ENCODE peak calls at places on chromosomes 6 and 20, in seven cellular contexts. One of them, this sample, is unnamed.

GRCh38 chr6:149884215-149884614 is 13.7 kb downstream of the RAET1E start:
- DNase-seq in H1: peak
- DNase-seq in ovary: peak
- DNase-seq in esophagus muscularis mucosa: no peak
- DNase-seq in GM12878: no peak
- DNase-seq in body of pancreas: no peak
- DNase-seq in tibial nerve: no peak
- DNase-seq in this sample: peak

GRCh38 chr6:39037707-39038106 is 10.9 kb upstream of the GLP1R start:
- DNase-seq in H1: no peak
- DNase-seq in ovary: no peak
- DNase-seq in esophagus muscularis mucosa: no peak
- DNase-seq in GM12878: no peak
- DNase-seq in body of pancreas: no peak
- DNase-seq in tibial nerve: no peak
- DNase-seq in this sample: peak

GRCh38 chr6:38750968-38751615 is 36.0 kb downstream of the DNAH8 start:
- DNase-seq in H1: no peak
- DNase-seq in ovary: no peak
- DNase-seq in esophagus muscularis mucosa: no peak
- DNase-seq in GM12878: no peak
- DNase-seq in body of pancreas: no peak
- DNase-seq in tibial nerve: no peak
- DNase-seq in this sample: peak

GRCh38 chr6:97049254-97050004 is 124.9 kb downstream of the KLHL32 start:
- DNase-seq in H1: no peak
- DNase-seq in ovary: no peak
- DNase-seq in esophagus muscularis mucosa: no peak
- DNase-seq in GM12878: peak
- DNase-seq in body of pancreas: no peak
- DNase-seq in tibial nerve: no peak
- DNase-seq in this sample: no peak

GRCh38 chr20:41032243-41032642 is 3.6 kb downstream of the TOP1 start:
- DNase-seq in H1: no peak
- DNase-seq in ovary: no peak
- DNase-seq in esophagus muscularis mucosa: no peak
- DNase-seq in GM12878: no peak
- DNase-seq in body of pancreas: no peak
- DNase-seq in tibial nerve: no peak
- DNase-seq in this sample: no peak

GRCh38 chr20:3857405-3857804 is 10.8 kb downstream of the MAVS start:
- DNase-seq in H1: no peak
- DNase-seq in ovary: no peak
- DNase-seq in esophagus muscularis mucosa: no peak
- DNase-seq in GM12878: no peak
- DNase-seq in body of pancreas: no peak
- DNase-seq in tibial nerve: no peak
- DNase-seq in this sample: no peak

GRCh38 chr6:28349892-28350737 is at the start of gene ZKSCAN3:
- DNase-seq in H1: peak
- DNase-seq in ovary: peak
- DNase-seq in esophagus muscularis mucosa: peak
- DNase-seq in GM12878: peak
- DNase-seq in body of pancreas: peak
- DNase-seq in tibial nerve: peak
- DNase-seq in this sample: peak

GRCh38 chr20:21500599-21500998 is 13.3 kb downstream of the NKX2-2 start:
- DNase-seq in H1: peak
- DNase-seq in ovary: no peak
- DNase-seq in esophagus muscularis mucosa: no peak
- DNase-seq in GM12878: no peak
- DNase-seq in body of pancreas: no peak
- DNase-seq in tibial nerve: no peak
- DNase-seq in this sample: no peak

GRCh38 chr6:29494131-29494530 is 6.4 kb upstream of the MAS1L start:
- DNase-seq in H1: no peak
- DNase-seq in ovary: no peak
- DNase-seq in esophagus muscularis mucosa: peak
- DNase-seq in GM12878: no peak
- DNase-seq in body of pancreas: no peak
- DNase-seq in tibial nerve: no peak
- DNase-seq in this sample: no peak

GRCh38 chr6:147805155-147805554 is 296.7 kb downstream of the SAMD5 start:
- DNase-seq in H1: no peak
- DNase-seq in ovary: no peak
- DNase-seq in esophagus muscularis mucosa: no peak
- DNase-seq in GM12878: no peak
- DNase-seq in body of pancreas: no peak
- DNase-seq in tibial nerve: no peak
- DNase-seq in this sample: no peak

GRCh38 chr6:115891111-115891669 is 169.5 kb downstream of the FRK start:
- DNase-seq in H1: no peak
- DNase-seq in ovary: no peak
- DNase-seq in esophagus muscularis mucosa: no peak
- DNase-seq in GM12878: peak
- DNase-seq in body of pancreas: no peak
- DNase-seq in tibial nerve: no peak
- DNase-seq in this sample: no peak

GRCh38 chr20:62702886-62703852 is 5.5 kb upstream of the NTSR1 start:
- DNase-seq in H1: no peak
- DNase-seq in ovary: no peak
- DNase-seq in esophagus muscularis mucosa: no peak
- DNase-seq in GM12878: no peak
- DNase-seq in body of pancreas: no peak
- DNase-seq in tibial nerve: no peak
- DNase-seq in this sample: no peak

GRCh38 chr6:67112120-67112519 is 1405.1 kb upstream of the EYS start:
- DNase-seq in H1: no peak
- DNase-seq in ovary: no peak
- DNase-seq in esophagus muscularis mucosa: no peak
- DNase-seq in GM12878: no peak
- DNase-seq in body of pancreas: no peak
- DNase-seq in tibial nerve: no peak
- DNase-seq in this sample: no peak

GRCh38 chr6:36927691-36928546 is 26.6 kb upstream of the PI16 start:
- DNase-seq in H1: no peak
- DNase-seq in ovary: no peak
- DNase-seq in esophagus muscularis mucosa: no peak
- DNase-seq in GM12878: no peak
- DNase-seq in body of pancreas: no peak
- DNase-seq in tibial nerve: no peak
- DNase-seq in this sample: no peak

GRCh38 chr6:132132420-132132819 is 181.2 kb upstream of the CCN2 start:
- DNase-seq in H1: no peak
- DNase-seq in ovary: no peak
- DNase-seq in esophagus muscularis mucosa: no peak
- DNase-seq in GM12878: no peak
- DNase-seq in body of pancreas: no peak
- DNase-seq in tibial nerve: no peak
- DNase-seq in this sample: peak

GRCh38 chr6:125679128-125679527 is 70.3 kb upstream of the HEY2 start:
- DNase-seq in H1: no peak
- DNase-seq in ovary: no peak
- DNase-seq in esophagus muscularis mucosa: no peak
- DNase-seq in GM12878: no peak
- DNase-seq in body of pancreas: no peak
- DNase-seq in tibial nerve: no peak
- DNase-seq in this sample: no peak

GRCh38 chr6:125671323-125671722 is 78.1 kb upstream of the HEY2 start:
- DNase-seq in H1: no peak
- DNase-seq in ovary: no peak
- DNase-seq in esophagus muscularis mucosa: no peak
- DNase-seq in GM12878: no peak
- DNase-seq in body of pancreas: no peak
- DNase-seq in tibial nerve: no peak
- DNase-seq in this sample: no peak

GRCh38 chr6:125678601-125679000 is 70.8 kb upstream of the HEY2 start:
- DNase-seq in H1: no peak
- DNase-seq in ovary: no peak
- DNase-seq in esophagus muscularis mucosa: no peak
- DNase-seq in GM12878: no peak
- DNase-seq in body of pancreas: no peak
- DNase-seq in tibial nerve: no peak
- DNase-seq in this sample: no peak

GRCh38 chr6:125670586-125670985 is 78.8 kb upstream of the HEY2 start:
- DNase-seq in H1: no peak
- DNase-seq in ovary: no peak
- DNase-seq in esophagus muscularis mucosa: no peak
- DNase-seq in GM12878: no peak
- DNase-seq in body of pancreas: no peak
- DNase-seq in tibial nerve: no peak
- DNase-seq in this sample: no peak

GRCh38 chr6:125674230-125674629 is 75.2 kb upstream of the HEY2 start:
- DNase-seq in H1: no peak
- DNase-seq in ovary: no peak
- DNase-seq in esophagus muscularis mucosa: no peak
- DNase-seq in GM12878: no peak
- DNase-seq in body of pancreas: no peak
- DNase-seq in tibial nerve: no peak
- DNase-seq in this sample: no peak
- H3K27ac ChIP-seq in H1: no peak
- H3K27ac ChIP-seq in ovary: no peak
- H3K27ac ChIP-seq in esophagus muscularis mucosa: no peak
- H3K27ac ChIP-seq in GM12878: no peak
- H3K27ac ChIP-seq in body of pancreas: no peak
- H3K27ac ChIP-seq in tibial nerve: no peak
- H3K27ac ChIP-seq in this sample: no peak

GRCh38 chr6:118277631-118278030 is 270.5 kb upstream of the PLN start:
- DNase-seq in H1: no peak
- DNase-seq in ovary: no peak
- DNase-seq in esophagus muscularis mucosa: no peak
- DNase-seq in GM12878: no peak
- DNase-seq in body of pancreas: no peak
- DNase-seq in tibial nerve: no peak
- DNase-seq in this sample: no peak

GRCh38 chr6:118283759-118284158 is 264.3 kb upstream of the PLN start:
- DNase-seq in H1: no peak
- DNase-seq in ovary: peak
- DNase-seq in esophagus muscularis mucosa: no peak
- DNase-seq in GM12878: no peak
- DNase-seq in body of pancreas: peak
- DNase-seq in tibial nerve: no peak
- DNase-seq in this sample: peak

GRCh38 chr6:118281291-118281690 is 266.8 kb upstream of the PLN start:
- DNase-seq in H1: no peak
- DNase-seq in ovary: no peak
- DNase-seq in esophagus muscularis mucosa: no peak
- DNase-seq in GM12878: no peak
- DNase-seq in body of pancreas: no peak
- DNase-seq in tibial nerve: no peak
- DNase-seq in this sample: no peak

GRCh38 chr6:118284736-118285360 is 263.2 kb upstream of the PLN start:
- DNase-seq in H1: no peak
- DNase-seq in ovary: no peak
- DNase-seq in esophagus muscularis mucosa: no peak
- DNase-seq in GM12878: no peak
- DNase-seq in body of pancreas: no peak
- DNase-seq in tibial nerve: no peak
- DNase-seq in this sample: no peak

GRCh38 chr6:118280210-118280609 is 267.9 kb upstream of the PLN start:
- DNase-seq in H1: no peak
- DNase-seq in ovary: no peak
- DNase-seq in esophagus muscularis mucosa: no peak
- DNase-seq in GM12878: peak
- DNase-seq in body of pancreas: no peak
- DNase-seq in tibial nerve: no peak
- DNase-seq in this sample: no peak
- TF ChIP-seq POLR2A in H1: no peak
- TF ChIP-seq POLR2A in ovary: no peak
- TF ChIP-seq POLR2A in esophagus muscularis mucosa: no peak
- TF ChIP-seq POLR2A in GM12878: no peak
- TF ChIP-seq POLR2A in body of pancreas: no peak
- TF ChIP-seq POLR2A in tibial nerve: no peak
- TF ChIP-seq POLR2A in this sample: no peak

GRCh38 chr6:3386374-3386857 is 70.4 kb downstream of the SLC22A23 start:
- DNase-seq in H1: no peak
- DNase-seq in ovary: no peak
- DNase-seq in esophagus muscularis mucosa: no peak
- DNase-seq in GM12878: no peak
- DNase-seq in body of pancreas: no peak
- DNase-seq in tibial nerve: no peak
- DNase-seq in this sample: no peak

GRCh38 chr6:3392059-3392458 is 64.8 kb downstream of the SLC22A23 start:
- DNase-seq in H1: no peak
- DNase-seq in ovary: no peak
- DNase-seq in esophagus muscularis mucosa: no peak
- DNase-seq in GM12878: no peak
- DNase-seq in body of pancreas: no peak
- DNase-seq in tibial nerve: no peak
- DNase-seq in this sample: no peak

GRCh38 chr6:3388786-3389185 is 68.1 kb downstream of the SLC22A23 start:
- DNase-seq in H1: no peak
- DNase-seq in ovary: no peak
- DNase-seq in esophagus muscularis mucosa: no peak
- DNase-seq in GM12878: peak
- DNase-seq in body of pancreas: no peak
- DNase-seq in tibial nerve: no peak
- DNase-seq in this sample: no peak

GRCh38 chr6:3390698-3391097 is 66.2 kb downstream of the SLC22A23 start:
- DNase-seq in H1: no peak
- DNase-seq in ovary: no peak
- DNase-seq in esophagus muscularis mucosa: no peak
- DNase-seq in GM12878: no peak
- DNase-seq in body of pancreas: no peak
- DNase-seq in tibial nerve: peak
- DNase-seq in this sample: peak

DNA sequence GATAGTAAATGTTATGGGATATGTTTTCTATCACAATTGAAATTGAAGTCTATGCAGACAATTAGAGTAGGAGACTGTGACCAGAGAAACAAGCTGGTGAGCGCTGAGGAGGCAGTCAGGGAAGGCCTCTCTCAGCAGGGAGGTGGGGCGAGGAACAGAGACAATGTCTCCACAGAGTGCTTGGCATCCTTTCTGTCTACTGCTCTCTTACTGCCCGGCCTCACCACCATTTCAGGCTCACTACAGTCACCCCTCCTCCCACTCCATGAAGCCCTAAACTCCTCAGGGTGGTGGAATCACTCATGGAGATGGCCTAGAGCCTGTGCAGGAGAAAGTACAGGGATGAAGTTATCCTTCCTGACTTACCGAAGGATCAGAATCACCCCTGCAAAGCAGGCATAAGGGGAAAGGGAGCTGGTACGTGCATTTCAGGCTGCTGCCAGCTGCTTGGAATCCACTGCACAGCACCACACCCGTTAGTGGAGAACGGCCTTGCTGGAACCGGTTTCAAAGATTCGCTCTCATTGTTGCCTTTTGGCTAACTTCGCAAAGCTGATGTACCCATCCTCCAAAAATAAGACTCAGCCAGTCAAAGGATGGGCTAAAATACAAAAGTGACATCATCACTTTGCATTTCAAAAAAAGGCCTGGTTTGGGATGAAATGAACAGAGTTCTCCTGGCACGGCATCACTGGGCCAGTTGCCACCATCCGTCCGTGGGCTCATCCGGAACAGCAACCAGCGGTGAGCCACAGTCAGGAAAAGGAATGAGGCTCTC is 67.3 kb downstream of the SLC22A23 start:
- DNase-seq in H1: no peak
- DNase-seq in ovary: no peak
- DNase-seq in esophagus muscularis mucosa: no peak
- DNase-seq in GM12878: no peak
- DNase-seq in body of pancreas: no peak
- DNase-seq in tibial nerve: peak
- DNase-seq in this sample: no peak
- H3K27ac ChIP-seq in H1: no peak
- H3K27ac ChIP-seq in ovary: no peak
- H3K27ac ChIP-seq in esophagus muscularis mucosa: peak
- H3K27ac ChIP-seq in GM12878: no peak
- H3K27ac ChIP-seq in body of pancreas: no peak
- H3K27ac ChIP-seq in tibial nerve: peak
- H3K27ac ChIP-seq in this sample: no peak

GRCh38 chr6:52595000-52595795 is 18.3 kb upstream of the TRAM2 start:
- DNase-seq in H1: no peak
- DNase-seq in ovary: peak
- DNase-seq in esophagus muscularis mucosa: no peak
- DNase-seq in GM12878: peak
- DNase-seq in body of pancreas: no peak
- DNase-seq in tibial nerve: no peak
- DNase-seq in this sample: peak
- TF ChIP-seq POLR2A in H1: no peak
- TF ChIP-seq POLR2A in ovary: no peak
- TF ChIP-seq POLR2A in esophagus muscularis mucosa: no peak
- TF ChIP-seq POLR2A in GM12878: no peak
- TF ChIP-seq POLR2A in body of pancreas: no peak
- TF ChIP-seq POLR2A in tibial nerve: no peak
- TF ChIP-seq POLR2A in this sample: peak